ENCODE peak calls at places on chromosomes 6 and 20, in five cellular contexts. I, X, O, Z and T are unnamed samples.

GRCh38 chr6:139013185-139013800 is 15.3 kb upstream of the ABRACL start:
- DNase-seq in I (no peak), X (no peak), O (no peak), Z (no peak), T (no peak)

GRCh38 chr6:115004204-115004603 is 661.4 kb upstream of the HS3ST5 start:
- DNase-seq in I (no peak), X (no peak), O (no peak), Z (no peak), T (no peak)

GRCh38 chr6:158328446-158328845 is 16.2 kb downstream of the TULP4 start:
- DNase-seq in I (no peak), X (no peak), O (no peak), Z (no peak), T (no peak)

GRCh38 chr6:148419430-148419829 is 76.8 kb downstream of the SASH1 start:
- DNase-seq in I (no peak), X (no peak), O (no peak), Z (no peak), T (no peak)

GRCh38 chr6:154457046-154457713 is 53.3 kb downstream of the CNKSR3 start:
- DNase-seq in I (no peak), X (no peak), O (no peak), Z (no peak), T (no peak)

GRCh38 chr6:38493929-38494547 is 145.7 kb downstream of the BTBD9 start:
- DNase-seq in I (no peak), X (peak; percentile 34), O (peak; percentile 56), Z (peak; percentile 84), T (peak; percentile 47)

GRCh38 chr6:89412071-89413005 is at the start of gene RRAGD:
- DNase-seq in I (peak; percentile 84), X (peak; percentile 68), O (peak; percentile 58), Z (peak; percentile 89), T (peak; percentile 78)

GRCh38 chr6:168953461-168953860 is 300.2 kb downstream of the THBS2 start:
- DNase-seq in I (no peak), X (no peak), O (no peak), Z (no peak), T (no peak)

GRCh38 chr6:43814865-43815264 is 44.9 kb downstream of the VEGFA start:
- DNase-seq in I (no peak), X (no peak), O (no peak), Z (no peak), T (no peak)

GRCh38 chr6:89260832-89261231 is 43.7 kb upstream of the GABRR1 start:
- DNase-seq in I (no peak), X (no peak), O (no peak), Z (no peak), T (no peak)

GRCh38 chr20:10605547-10606195 is 68.1 kb downstream of the JAG1 start:
- DNase-seq in I (no peak), X (no peak), O (no peak), Z (no peak), T (no peak)

GRCh38 chr6:16712931-16713484 is 48.3 kb downstream of the ATXN1 start:
- DNase-seq in I (no peak), X (no peak), O (no peak), Z (peak; percentile 80), T (peak; percentile 28)

GRCh38 chr6:78909391-78909790 is 42.0 kb downstream of the IRAK1BP1 start:
- DNase-seq in I (no peak), X (no peak), O (no peak), Z (no peak), T (no peak)

GRCh38 chr20:21640556-21640955 is 64.9 kb upstream of the PAX1 start:
- DNase-seq in I (no peak), X (no peak), O (no peak), Z (no peak), T (no peak)

GRCh38 chr20:9594284-9594875 is 80.0 kb downstream of the LAMP5 start:
- DNase-seq in I (no peak), X (no peak), O (no peak), Z (no peak), T (no peak)

GRCh38 chr6:165488624-165489295 is 174.3 kb downstream of the PDE10A start:
- DNase-seq in I (no peak), X (no peak), O (no peak), Z (no peak), T (no peak)

GRCh38 chr20:47493175-47493953 is 8.3 kb upstream of the NCOA3 start:
- DNase-seq in I (peak; percentile 87), X (peak; percentile 87), O (no peak), Z (peak; percentile 94), T (peak; percentile 92)

GRCh38 chr6:154619183-154619582 is 108.7 kb upstream of the CNKSR3 start:
- DNase-seq in I (no peak), X (no peak), O (no peak), Z (no peak), T (no peak)

GRCh38 chr6:99993533-99994251 is at the start of gene MCHR2:
- DNase-seq in I (peak; percentile 44), X (no peak), O (no peak), Z (no peak), T (no peak)

GRCh38 chr6:146359123-146359522 is 184.5 kb upstream of the RAB32 start:
- DNase-seq in I (no peak), X (no peak), O (no peak), Z (no peak), T (no peak)

GRCh38 chr6:110270166-110270565 is 88.0 kb downstream of the METTL24 start:
- DNase-seq in I (no peak), X (no peak), O (no peak), Z (no peak), T (no peak)

GRCh38 chr20:9066196-9066595 is 2.7 kb upstream of the PLCB4 start:
- DNase-seq in I (no peak), X (no peak), O (no peak), Z (no peak), T (no peak)

GRCh38 chr6:20404641-20405032 is 3.0 kb downstream of the E2F3 start:
- DNase-seq in I (no peak), X (no peak), O (peak; percentile 70), Z (no peak), T (no peak)

GRCh38 chr6:149451361-149452061 is 33.3 kb downstream of the ZC3H12D start:
- DNase-seq in I (no peak), X (peak; percentile 46), O (peak; percentile 16), Z (peak; percentile 78), T (peak; percentile 36)

GRCh38 chr6:21596379-21597242 is 3.1 kb downstream of the SOX4 start:
- DNase-seq in I (peak; percentile 72), X (peak; percentile 57), O (peak; percentile 29), Z (peak; percentile 85), T (peak; percentile 47)

GRCh38 chr6:85580878-85581267 is 12.8 kb downstream of the SNX14 start:
- DNase-seq in I (peak; percentile 68), X (no peak), O (no peak), Z (no peak), T (peak; percentile 40)

GRCh38 chr20:54554006-54554405 is 78.6 kb downstream of the DOK5 start:
- DNase-seq in I (no peak), X (no peak), O (no peak), Z (no peak), T (no peak)

GRCh38 chr6:27129095-27129815 is 118.2 kb upstream of the PRSS16 start:
- DNase-seq in I (no peak), X (no peak), O (no peak), Z (no peak), T (no peak)

GRCh38 chr20:2631228-2631627 is 21.2 kb upstream of the NOP56 start:
- DNase-seq in I (no peak), X (no peak), O (no peak), Z (no peak), T (no peak)

GRCh38 chr20:38428800-38429199 is 6.3 kb downstream of the SNHG17 start:
- DNase-seq in I (no peak), X (no peak), O (no peak), Z (no peak), T (no peak)

DNA sequence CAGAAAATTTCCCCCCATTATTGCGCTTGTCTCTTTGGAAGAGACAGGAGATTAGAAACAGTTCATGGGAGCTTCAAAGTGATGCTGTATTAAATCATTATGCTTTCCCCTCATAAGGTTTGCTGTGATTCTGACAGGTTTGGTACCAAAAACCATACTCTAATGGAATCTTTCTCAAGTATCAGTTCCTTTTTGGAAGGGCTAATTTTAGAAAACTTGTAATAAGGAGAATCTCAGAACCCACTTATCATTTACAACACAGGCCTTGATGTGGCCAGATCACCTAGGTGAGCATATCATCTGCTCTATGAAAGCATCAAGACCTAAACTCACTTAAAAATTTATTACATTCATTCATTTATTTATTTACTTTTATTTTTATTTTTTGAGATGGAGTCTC is 51.2 kb downstream of the TP53INP2 start:
- DNase-seq in I (no peak), X (no peak), O (no peak), Z (no peak), T (no peak)
- H3K36me3 ChIP-seq in I (peaks cover 97% of the 10 kb centered on the region), X (no peaks in the 10 kb centered on the region), O (peaks cover 31% of the 10 kb centered on the region), Z (peaks cover 10% of the 10 kb centered on the region), T (peaks cover 91% of the 10 kb centered on the region)

DNA sequence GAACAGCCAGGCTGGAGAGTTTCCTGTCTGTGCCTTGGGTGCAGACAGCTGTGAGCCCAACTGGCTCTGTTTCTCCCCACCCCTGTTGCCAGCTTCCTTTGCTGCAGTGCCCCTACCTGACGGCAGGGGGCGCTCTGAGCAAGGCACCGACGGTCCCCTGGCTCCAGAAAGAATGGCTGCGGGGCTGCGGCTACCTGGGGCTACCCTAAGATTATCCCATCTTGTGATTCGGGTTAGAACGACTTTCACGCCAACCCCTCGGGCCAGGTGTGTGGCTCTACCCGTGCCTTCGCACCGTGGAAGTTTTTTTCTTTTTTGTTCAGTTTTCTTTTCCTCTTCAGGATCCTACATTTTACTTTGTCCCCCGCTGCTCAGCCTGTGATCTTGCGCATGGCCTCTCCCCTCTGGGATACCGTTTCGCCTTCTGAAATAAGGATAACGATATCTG is 33.4 kb upstream of the AAR2 start:
- DNase-seq in I (peak; percentile 84), X (peak; percentile 74), O (peak; percentile 66), Z (peak; percentile 89), T (peak; percentile 65)
- H3K36me3 ChIP-seq in I (peaks cover 48% of the 10 kb centered on the region), X (no peaks in the 10 kb centered on the region), O (no peaks in the 10 kb centered on the region), Z (peaks cover 3% of the 10 kb centered on the region), T (no peaks in the 10 kb centered on the region)

GRCh38 chr20:62132421-62132820 is 10.1 kb downstream of the LSM14B start:
- DNase-seq in I (peak; percentile 72), X (no peak), O (no peak), Z (no peak), T (no peak)

GRCh38 chr20:62128499-62128898 is 6.2 kb downstream of the LSM14B start:
- DNase-seq in I (no peak), X (no peak), O (no peak), Z (no peak), T (no peak)

GRCh38 chr20:62131560-62132320 is 9.5 kb downstream of the LSM14B start:
- DNase-seq in I (peak; percentile 57), X (no peak), O (no peak), Z (no peak), T (no peak)

GRCh38 chr20:62127799-62128198 is 5.5 kb downstream of the LSM14B start:
- DNase-seq in I (peak; percentile 28), X (no peak), O (no peak), Z (no peak), T (no peak)

GRCh38 chr20:62129731-62130531 is 7.7 kb downstream of the LSM14B start:
- DNase-seq in I (peak; percentile 48), X (no peak), O (no peak), Z (no peak), T (no peak)
- H3K36me3 ChIP-seq in I (peaks cover 99% of the 10 kb centered on the region), X (peaks cover 6% of the 10 kb centered on the region), O (peaks cover 79% of the 10 kb centered on the region), Z (peaks cover 25% of the 10 kb centered on the region), T (peaks cover 98% of the 10 kb centered on the region)

DNA sequence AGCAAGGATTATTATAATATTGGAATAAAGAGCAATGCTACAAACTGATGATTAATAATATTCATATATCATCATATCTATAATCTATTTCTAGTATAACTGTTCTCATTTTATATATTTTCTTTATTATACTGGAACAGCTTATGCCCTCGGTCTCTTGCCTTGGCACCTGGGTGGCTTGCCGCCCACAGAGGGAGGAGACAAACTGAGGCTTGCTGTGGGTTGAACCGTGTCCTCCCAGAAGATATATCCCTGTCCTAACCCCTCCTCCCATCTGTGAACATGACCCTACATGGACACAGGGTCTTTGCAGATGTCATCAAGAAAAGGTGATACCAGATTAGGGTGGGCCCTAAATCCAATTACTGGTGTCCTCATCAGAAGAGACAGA is 4.7 kb downstream of the RNASET2 start:
- DNase-seq in I (no peak), X (no peak), O (no peak), Z (no peak), T (no peak)
- H3K36me3 ChIP-seq in I (peaks cover 12% of the 10 kb centered on the region), X (no peaks in the 10 kb centered on the region), O (peaks cover 19% of the 10 kb centered on the region), Z (peaks cover 3% of the 10 kb centered on the region), T (peaks cover 11% of the 10 kb centered on the region)